ENCODE peak calls at places on chromosomes 11 and 22, in eight cellular contexts. One of them, this sample, is unnamed.

GRCh38 chr22:41525450-41526225 is 18.6 kb downstream of the POLR3H start:
- DNase-seq in IMR-90: no peak
- DNase-seq in tibial artery: no peak
- DNase-seq in K562: no peak
- DNase-seq in lower lobe of right lung: no peak
- DNase-seq in adrenal gland: no peak
- DNase-seq in ovary: no peak
- DNase-seq in endothelial cell of umbilical vein: no peak
- DNase-seq in this sample: no peak

GRCh38 chr11:14089690-14090462 is 127.4 kb downstream of the SPON1 start:
- DNase-seq in K562: no peak
- DNase-seq in endothelial cell of umbilical vein: no peak
- DNase-seq in adrenal gland: no peak
- DNase-seq in IMR-90: no peak
- DNase-seq in lower lobe of right lung: no peak
- DNase-seq in ovary: no peak
- DNase-seq in tibial artery: no peak
- DNase-seq in this sample: no peak

GRCh38 chr22:35997438-35997837 is 31.2 kb downstream of the RBFOX2 start:
- DNase-seq in adrenal gland: peak; percentile 37
- DNase-seq in endothelial cell of umbilical vein: peak; percentile 81
- DNase-seq in lower lobe of right lung: no peak
- DNase-seq in tibial artery: no peak
- DNase-seq in K562: no peak
- DNase-seq in IMR-90: peak; percentile 81
- DNase-seq in ovary: peak; percentile 30
- DNase-seq in this sample: no peak

GRCh38 chr11:29312817-29313216 is 704.0 kb downstream of the KCNA4 start:
- DNase-seq in adrenal gland: no peak
- DNase-seq in tibial artery: no peak
- DNase-seq in IMR-90: peak; percentile 94
- DNase-seq in K562: no peak
- DNase-seq in ovary: no peak
- DNase-seq in endothelial cell of umbilical vein: no peak
- DNase-seq in lower lobe of right lung: no peak
- DNase-seq in this sample: no peak

GRCh38 chr22:25362215-25362882 is 142.9 kb downstream of the CRYBB2 start:
- DNase-seq in ovary: peak; percentile 49
- DNase-seq in tibial artery: peak; percentile 60
- DNase-seq in K562: peak; percentile 74
- DNase-seq in endothelial cell of umbilical vein: peak; percentile 54
- DNase-seq in adrenal gland: peak; percentile 68
- DNase-seq in lower lobe of right lung: peak; percentile 64
- DNase-seq in IMR-90: peak; percentile 38
- DNase-seq in this sample: peak; percentile 83

GRCh38 chr11:44989831-44990566 is 39.3 kb upstream of the TP53I11 start:
- DNase-seq in IMR-90: no peak
- DNase-seq in endothelial cell of umbilical vein: no peak
- DNase-seq in lower lobe of right lung: no peak
- DNase-seq in K562: no peak
- DNase-seq in ovary: no peak
- DNase-seq in adrenal gland: no peak
- DNase-seq in tibial artery: no peak
- DNase-seq in this sample: no peak

GRCh38 chr22:29143848-29144785 is 61.6 kb upstream of the EMID1 start:
- DNase-seq in lower lobe of right lung: no peak
- DNase-seq in K562: no peak
- DNase-seq in tibial artery: no peak
- DNase-seq in ovary: no peak
- DNase-seq in IMR-90: no peak
- DNase-seq in adrenal gland: no peak
- DNase-seq in endothelial cell of umbilical vein: no peak
- DNase-seq in this sample: no peak

GRCh38 chr11:59206635-59207034 is 6.1 kb downstream of the MPEG1 start:
- DNase-seq in tibial artery: no peak
- DNase-seq in IMR-90: peak; percentile 25
- DNase-seq in ovary: no peak
- DNase-seq in adrenal gland: peak; percentile 64
- DNase-seq in K562: peak; percentile 38
- DNase-seq in endothelial cell of umbilical vein: peak; percentile 41
- DNase-seq in lower lobe of right lung: no peak
- DNase-seq in this sample: no peak

GRCh38 chr22:48613566-48614200 is 1214.0 kb downstream of the BRD1 start:
- DNase-seq in lower lobe of right lung: no peak
- DNase-seq in adrenal gland: no peak
- DNase-seq in tibial artery: no peak
- DNase-seq in K562: no peak
- DNase-seq in endothelial cell of umbilical vein: no peak
- DNase-seq in ovary: no peak
- DNase-seq in IMR-90: no peak
- DNase-seq in this sample: no peak

GRCh38 chr11:77082838-77083552 is 16.2 kb downstream of the CAPN5 start:
- DNase-seq in adrenal gland: peak; percentile 83
- DNase-seq in K562: no peak
- DNase-seq in endothelial cell of umbilical vein: peak; percentile 64
- DNase-seq in lower lobe of right lung: peak; percentile 56
- DNase-seq in IMR-90: peak; percentile 38
- DNase-seq in ovary: peak; percentile 44
- DNase-seq in tibial artery: peak; percentile 71
- DNase-seq in this sample: peak; percentile 88

GRCh38 chr11:27429740-27430451 is 42.7 kb downstream of the LGR4 start:
- DNase-seq in ovary: no peak
- DNase-seq in endothelial cell of umbilical vein: no peak
- DNase-seq in adrenal gland: no peak
- DNase-seq in K562: no peak
- DNase-seq in IMR-90: peak; percentile 7
- DNase-seq in tibial artery: no peak
- DNase-seq in lower lobe of right lung: no peak
- DNase-seq in this sample: no peak

GRCh38 chr22:40479126-40479800 is 108.9 kb downstream of the SGSM3 start:
- DNase-seq in ovary: no peak
- DNase-seq in IMR-90: no peak
- DNase-seq in lower lobe of right lung: no peak
- DNase-seq in endothelial cell of umbilical vein: no peak
- DNase-seq in tibial artery: no peak
- DNase-seq in K562: no peak
- DNase-seq in adrenal gland: no peak
- DNase-seq in this sample: no peak

GRCh38 chr22:40477683-40478348 is 107.4 kb downstream of the SGSM3 start:
- DNase-seq in lower lobe of right lung: no peak
- DNase-seq in endothelial cell of umbilical vein: no peak
- DNase-seq in K562: no peak
- DNase-seq in adrenal gland: no peak
- DNase-seq in ovary: no peak
- DNase-seq in tibial artery: no peak
- DNase-seq in IMR-90: no peak
- DNase-seq in this sample: no peak

GRCh38 chr22:40480996-40481395 is 110.6 kb downstream of the SGSM3 start:
- DNase-seq in K562: no peak
- DNase-seq in endothelial cell of umbilical vein: peak; percentile 57
- DNase-seq in tibial artery: no peak
- DNase-seq in adrenal gland: no peak
- DNase-seq in lower lobe of right lung: no peak
- DNase-seq in ovary: no peak
- DNase-seq in IMR-90: no peak
- DNase-seq in this sample: no peak

GRCh38 chr22:40478456-40479125 is 108.2 kb downstream of the SGSM3 start:
- DNase-seq in endothelial cell of umbilical vein: no peak
- DNase-seq in lower lobe of right lung: no peak
- DNase-seq in K562: no peak
- DNase-seq in IMR-90: no peak
- DNase-seq in tibial artery: no peak
- DNase-seq in adrenal gland: no peak
- DNase-seq in ovary: no peak
- DNase-seq in this sample: no peak

GRCh38 chr22:40479887-40480538 is 109.6 kb downstream of the SGSM3 start:
- DNase-seq in lower lobe of right lung: no peak
- DNase-seq in K562: no peak
- DNase-seq in ovary: no peak
- DNase-seq in adrenal gland: no peak
- DNase-seq in IMR-90: peak; percentile 40
- DNase-seq in endothelial cell of umbilical vein: no peak
- DNase-seq in tibial artery: no peak
- DNase-seq in this sample: no peak
- TF ChIP-seq CTCF in lower lobe of right lung: no peak
- TF ChIP-seq CTCF in K562: no peak
- TF ChIP-seq CTCF in ovary: no peak
- TF ChIP-seq CTCF in adrenal gland: no peak
- TF ChIP-seq CTCF in IMR-90: no peak
- TF ChIP-seq CTCF in endothelial cell of umbilical vein: no peak
- TF ChIP-seq CTCF in tibial artery: no peak
- TF ChIP-seq CTCF in this sample: no peak

GRCh38 chr11:2396471-2396870 is 4.1 kb upstream of the TSSC4 start:
- DNase-seq in tibial artery: no peak
- DNase-seq in IMR-90: no peak
- DNase-seq in endothelial cell of umbilical vein: no peak
- DNase-seq in lower lobe of right lung: no peak
- DNase-seq in ovary: no peak
- DNase-seq in K562: no peak
- DNase-seq in adrenal gland: no peak
- DNase-seq in this sample: no peak

GRCh38 chr11:2394818-2395105 is 5.8 kb upstream of the TSSC4 start:
- DNase-seq in endothelial cell of umbilical vein: no peak
- DNase-seq in ovary: no peak
- DNase-seq in tibial artery: no peak
- DNase-seq in lower lobe of right lung: no peak
- DNase-seq in IMR-90: no peak
- DNase-seq in adrenal gland: no peak
- DNase-seq in K562: no peak
- DNase-seq in this sample: peak; percentile 76

GRCh38 chr11:2395856-2396255 is 4.7 kb upstream of the TSSC4 start:
- DNase-seq in K562: no peak
- DNase-seq in IMR-90: no peak
- DNase-seq in endothelial cell of umbilical vein: no peak
- DNase-seq in tibial artery: no peak
- DNase-seq in adrenal gland: no peak
- DNase-seq in ovary: no peak
- DNase-seq in lower lobe of right lung: no peak
- DNase-seq in this sample: peak; percentile 71

GRCh38 chr11:2393941-2394817 is 6.4 kb upstream of the TSSC4 start:
- DNase-seq in IMR-90: no peak
- DNase-seq in tibial artery: no peak
- DNase-seq in lower lobe of right lung: no peak
- DNase-seq in K562: no peak
- DNase-seq in endothelial cell of umbilical vein: no peak
- DNase-seq in ovary: no peak
- DNase-seq in adrenal gland: no peak
- DNase-seq in this sample: peak; percentile 74

GRCh38 chr11:2395211-2395730 is 5.3 kb upstream of the TSSC4 start:
- DNase-seq in lower lobe of right lung: no peak
- DNase-seq in endothelial cell of umbilical vein: no peak
- DNase-seq in IMR-90: no peak
- DNase-seq in K562: no peak
- DNase-seq in adrenal gland: no peak
- DNase-seq in ovary: no peak
- DNase-seq in tibial artery: no peak
- DNase-seq in this sample: peak; percentile 79
- H3K4me1 ChIP-seq in lower lobe of right lung: peaks cover 26% of the 10 kb centered on the region
- H3K4me1 ChIP-seq in endothelial cell of umbilical vein: peaks cover 8% of the 10 kb centered on the region
- H3K4me1 ChIP-seq in IMR-90: peaks cover 15% of the 10 kb centered on the region
- H3K4me1 ChIP-seq in K562: peaks cover 83% of the 10 kb centered on the region
- H3K4me1 ChIP-seq in adrenal gland: peaks cover 14% of the 10 kb centered on the region
- H3K4me1 ChIP-seq in ovary: peaks cover 7% of the 10 kb centered on the region
- H3K4me1 ChIP-seq in tibial artery: peaks cover 34% of the 10 kb centered on the region
- H3K4me1 ChIP-seq in this sample: peaks cover 16% of the 10 kb centered on the region

DNA sequence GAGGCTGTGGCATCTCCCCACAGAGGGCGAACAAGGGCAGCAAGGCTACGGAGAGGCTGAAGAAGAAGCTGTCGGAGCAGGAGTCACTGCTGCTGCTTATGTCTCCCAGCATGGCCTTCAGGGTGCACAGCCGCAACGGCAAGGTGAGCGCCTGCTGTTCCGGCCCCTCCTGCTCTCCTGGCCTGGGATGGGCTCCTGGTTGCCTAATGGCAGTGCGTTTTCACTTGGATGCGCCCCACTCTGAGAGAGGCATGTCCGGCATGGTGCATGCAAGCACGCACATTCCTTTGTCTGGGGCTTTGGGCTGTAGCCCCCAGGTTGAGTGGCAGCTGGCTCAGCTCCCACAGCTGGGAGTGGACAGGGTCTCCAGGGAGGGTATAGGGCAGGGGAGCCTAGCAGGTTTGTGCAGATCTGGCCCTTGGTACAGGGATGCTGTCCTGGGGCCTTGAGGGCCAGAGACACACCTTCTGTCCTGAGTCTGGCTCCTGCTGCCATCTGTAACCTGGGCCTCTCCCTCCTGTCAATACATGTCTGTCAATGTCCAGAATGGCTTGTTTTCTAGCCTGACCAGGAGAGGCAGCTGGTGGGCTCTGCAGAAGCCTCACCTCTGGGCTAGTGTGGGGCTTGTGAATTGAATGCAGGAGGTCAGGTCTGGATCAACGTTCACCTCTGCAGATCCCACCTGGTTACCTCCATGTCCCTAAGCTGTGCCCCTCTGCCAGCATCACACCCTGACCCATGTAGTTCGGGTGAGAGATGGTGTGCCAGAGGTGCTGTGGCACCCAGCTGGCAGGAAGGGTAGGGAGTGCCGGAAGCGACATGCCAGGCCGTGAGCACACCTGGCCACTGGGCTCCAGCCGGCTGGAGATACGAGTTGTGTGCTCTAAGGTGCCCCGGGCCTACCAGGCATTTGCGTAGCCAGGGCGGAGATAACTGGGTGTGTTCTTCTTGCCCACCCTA is 107.1 kb downstream of the BCR start:
- DNase-seq in IMR-90: no peak
- DNase-seq in endothelial cell of umbilical vein: no peak
- DNase-seq in ovary: no peak
- DNase-seq in lower lobe of right lung: no peak
- DNase-seq in adrenal gland: no peak
- DNase-seq in tibial artery: no peak
- DNase-seq in K562: peak; percentile 73
- DNase-seq in this sample: peak; percentile 63
- H3K36me3 ChIP-seq in IMR-90: peaks cover 44% of the 10 kb centered on the region
- H3K36me3 ChIP-seq in endothelial cell of umbilical vein: peaks cover 40% of the 10 kb centered on the region
- H3K36me3 ChIP-seq in ovary: no peaks in the 10 kb centered on the region
- H3K36me3 ChIP-seq in lower lobe of right lung: peaks cover 90% of the 10 kb centered on the region
- H3K36me3 ChIP-seq in adrenal gland: no peaks in the 10 kb centered on the region
- H3K36me3 ChIP-seq in tibial artery: peaks cover 87% of the 10 kb centered on the region
- H3K36me3 ChIP-seq in K562: peaks cover 80% of the 10 kb centered on the region
- H3K36me3 ChIP-seq in this sample: peaks cover 29% of the 10 kb centered on the region

DNA sequence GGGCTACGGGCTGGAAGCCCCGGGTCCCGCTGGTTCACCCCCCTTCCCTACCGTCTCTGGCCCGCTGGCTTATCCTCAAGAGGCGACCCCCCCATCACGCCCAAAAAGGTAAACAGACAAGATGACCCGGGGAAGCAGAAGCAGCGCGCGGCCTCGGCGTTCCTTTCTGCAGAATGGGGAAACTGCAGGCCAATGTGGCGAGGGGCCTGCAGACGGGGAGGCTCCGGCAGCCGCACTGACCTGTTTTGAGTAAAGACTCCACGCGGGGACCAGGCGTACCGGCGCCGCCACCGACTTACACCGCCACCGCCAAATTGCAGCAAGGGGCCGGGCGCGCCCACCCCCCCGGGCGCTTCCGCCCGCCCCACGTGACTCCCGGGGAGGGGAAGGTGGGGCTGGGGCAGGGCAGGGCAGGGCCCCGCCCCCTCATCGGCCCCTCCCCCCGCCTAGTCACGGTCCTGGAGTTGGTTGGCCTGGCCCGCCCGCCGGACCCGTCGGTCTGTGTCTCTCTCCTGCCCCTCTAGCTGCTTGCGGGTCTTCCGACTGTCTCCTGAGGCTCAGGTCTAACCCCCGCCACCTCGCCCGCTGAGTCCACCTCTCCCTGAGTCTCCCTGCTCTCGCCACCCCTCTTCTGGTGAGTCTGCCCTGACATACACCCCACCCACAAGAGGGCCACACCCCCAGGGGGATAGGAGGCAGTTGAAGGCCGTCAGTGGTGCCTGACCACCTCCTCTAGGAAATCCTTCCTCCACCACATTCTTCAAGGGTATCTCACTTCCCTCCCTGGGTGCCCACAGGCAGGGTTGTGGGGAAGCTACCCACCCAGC is at the start of gene ARAP1:
- DNase-seq in K562: peak; percentile 98
- DNase-seq in endothelial cell of umbilical vein: peak; percentile 64
- DNase-seq in IMR-90: peak; percentile 59
- DNase-seq in tibial artery: peak; percentile 64
- DNase-seq in adrenal gland: peak; percentile 82
- DNase-seq in lower lobe of right lung: peak; percentile 85
- DNase-seq in ovary: peak; percentile 69
- DNase-seq in this sample: peak; percentile 92
- TF ChIP-seq CTCF in K562: peak; percentile 17
- TF ChIP-seq CTCF in endothelial cell of umbilical vein: no peak
- TF ChIP-seq CTCF in IMR-90: peak; percentile 14
- TF ChIP-seq CTCF in tibial artery: no peak
- TF ChIP-seq CTCF in adrenal gland: no peak
- TF ChIP-seq CTCF in lower lobe of right lung: no peak
- TF ChIP-seq CTCF in ovary: no peak
- TF ChIP-seq CTCF in this sample: no peak